ENCODE peak calls at places on chromosomes 1 and 21, in five cellular contexts. N, U, X, C and H are unnamed samples.

GRCh38 chr1:41917835-41918449 is 780 bp downstream of the HIVEP3 start:
- DNase-seq in X (peak), N (peak), U (no peak), C (peak), H (peak)

GRCh38 chr1:41474490-41475271 is 9.8 kb downstream of the EDN2 start:
- DNase-seq in C (peak), N (no peak), U (no peak), X (no peak), H (peak)

GRCh38 chr1:66446261-66447001 is 87.5 kb upstream of the SGIP1 start:
- DNase-seq in C (peak), U (peak), X (peak), N (peak), H (peak)

GRCh38 chr1:84365225-84366221 is 32.8 kb upstream of the DNASE2B start:
- DNase-seq in N (peak), U (peak), X (peak), C (peak), H (peak)

GRCh38 chr1:80731241-80731894 is 1069.4 kb upstream of the ADGRL2 start:
- DNase-seq in N (no peak), U (no peak), X (no peak), C (no peak), H (no peak)

GRCh38 chr1:111690306-111690617 is 48.9 kb downstream of the INKA2 start:
- DNase-seq in U (peak), C (peak), X (peak), N (peak), H (peak)

GRCh38 chr1:164622057-164622840 is 63.3 kb downstream of the PBX1 start:
- DNase-seq in C (peak), X (no peak), U (no peak), N (no peak), H (no peak)

GRCh38 chr1:202656951-202657646 is 53.2 kb downstream of the SYT2 start:
- DNase-seq in U (no peak), X (peak), N (peak), C (peak), H (peak)

GRCh38 chr1:215900684-215901083 is 333.6 kb downstream of the KCTD3 start:
- DNase-seq in X (no peak), C (no peak), N (no peak), U (no peak), H (no peak)

GRCh38 chr1:173661763-173662162 is 7.9 kb downstream of the ANKRD45 start:
- DNase-seq in U (no peak), X (no peak), C (no peak), N (no peak), H (no peak)

GRCh38 chr1:237873487-237873927 is 17.2 kb downstream of the ZP4 start:
- DNase-seq in C (peak), X (no peak), U (peak), N (peak), H (no peak)

GRCh38 chr1:181459067-181459466 is 24.2 kb upstream of the CACNA1E start:
- DNase-seq in N (no peak), U (no peak), C (no peak), X (no peak), H (no peak)

GRCh38 chr1:97340951-97341350 is 579.9 kb downstream of the DPYD start:
- DNase-seq in U (no peak), N (peak), X (no peak), C (peak), H (peak)

GRCh38 chr1:154463512-154463990 is 38.5 kb upstream of the TDRD10 start:
- DNase-seq in X (peak), C (peak), N (no peak), U (no peak), H (peak)

GRCh38 chr1:907611-908451 is 15.9 kb upstream of the SAMD11 start:
- DNase-seq in N (no peak), C (no peak), X (no peak), U (no peak), H (peak)

GRCh38 chr1:109240158-109241152 is 8.9 kb upstream of the CELSR2 start:
- DNase-seq in X (peak), N (no peak), U (peak), C (peak), H (peak)

GRCh38 chr21:29166853-29167252 is 36.4 kb downstream of the MAP3K7CL start:
- DNase-seq in C (no peak), U (no peak), X (no peak), N (no peak), H (no peak)

GRCh38 chr1:79043506-79043905 is 37.0 kb upstream of the ADGRL4 start:
- DNase-seq in C (peak), N (peak), U (no peak), X (no peak), H (no peak)

GRCh38 chr1:27603320-27603961 is 503 bp downstream of the AHDC1 start:
- DNase-seq in U (no peak), X (no peak), C (peak), N (peak), H (peak)

GRCh38 chr21:44996096-44996495 is 56.3 kb downstream of the SLX9 start:
- DNase-seq in X (no peak), U (no peak), N (no peak), C (no peak), H (no peak)

GRCh38 chr1:244163131-244163530 is 112.0 kb downstream of the ZBTB18 start:
- DNase-seq in N (peak), X (no peak), C (peak), U (no peak), H (no peak)

GRCh38 chr1:112264553-112264952 is 131.5 kb upstream of the CTTNBP2NL start:
- DNase-seq in X (no peak), U (no peak), C (no peak), N (no peak), H (no peak)

GRCh38 chr1:44019398-44020044 is 11.7 kb downstream of the SLC6A9 start:
- DNase-seq in N (no peak), X (no peak), C (no peak), U (no peak), H (peak)

GRCh38 chr1:40450491-40451237 is 388 bp downstream of the ZFP69B start:
- DNase-seq in X (peak), U (peak), N (peak), C (peak), H (peak)

GRCh38 chr1:226816585-226816984 is 53.8 kb upstream of the PSEN2 start:
- DNase-seq in C (peak), U (no peak), N (peak), X (no peak), H (no peak)

GRCh38 chr1:62508187-62508758 is 71.4 kb downstream of the USP1 start:
- DNase-seq in U (no peak), N (peak), C (peak), X (peak), H (peak)

GRCh38 chr21:41836166-41837015 is 42.8 kb downstream of the PRDM15 start:
- DNase-seq in N (no peak), U (no peak), C (no peak), X (no peak), H (peak)

GRCh38 chr21:41931041-41931451 is 22.8 kb downstream of the C2CD2 start:
- DNase-seq in N (peak), C (no peak), U (no peak), X (no peak), H (no peak)

GRCh38 chr1:203769505-203770343 is 4.7 kb downstream of the LAX1 start:
- DNase-seq in X (peak), C (peak), U (no peak), N (peak), H (peak)

GRCh38 chr1:108831225-108831624 is 25.7 kb downstream of the AKNAD1 start:
- DNase-seq in X (peak), C (peak), N (no peak), U (no peak), H (peak)

GRCh38 chr1:176994926-176995596 is 169.5 kb downstream of the ASTN1 start:
- DNase-seq in X (no peak), C (peak), N (no peak), U (no peak), H (no peak)

GRCh38 chr1:229942508-229942907 is 124.5 kb upstream of the GALNT2 start:
- DNase-seq in U (no peak), C (no peak), X (no peak), N (no peak), H (no peak)